ENCODE peak calls at places on chromosomes 1 and 21, in nine cellular contexts. U is lower lobe of right lung, Z is left ventricle myocardium inferior, W is uterus, S is fibroblast of lung, P is psoas muscle, L is SJCRH30, A is BE2C, J is heart left ventricle. C is an unnamed sample.

GRCh38 chr1:201714542-201715276 is 114.2 kb upstream of the IPO9 start:
- DNase-seq in U (peak; percentile 83), Z (peak; percentile 68), W (peak; percentile 97), S (peak; percentile 100), P (peak; percentile 86), L (peak; percentile 74), A (peak; percentile 49), J (peak; percentile 80), C (peak; percentile 97)

GRCh38 chr1:30759718-30760281 is 2.2 kb upstream of the LAPTM5 start:
- DNase-seq in U (no peak), Z (no peak), W (no peak), S (no peak), P (no peak), L (no peak), A (no peak), J (no peak), C (no peak)

GRCh38 chr1:167542109-167543032 is 11.2 kb downstream of the CREG1 start:
- DNase-seq in U (no peak), Z (no peak), W (no peak), S (no peak), P (no peak), L (no peak), A (no peak), J (no peak), C (no peak)

GRCh38 chr21:33761104-33762036 is 119.1 kb downstream of the ITSN1 start:
- DNase-seq in U (no peak), Z (no peak), W (peak; percentile 26), S (peak; percentile 100), P (peak; percentile 19), L (peak; percentile 88), A (no peak), J (no peak), C (peak; percentile 31)

GRCh38 chr1:77509051-77509492 is 173.4 kb downstream of the ZZZ3 start:
- DNase-seq in U (no peak), Z (no peak), W (no peak), S (peak; percentile 16), P (no peak), L (no peak), A (no peak), J (no peak), C (no peak)

GRCh38 chr1:169604781-169605560 is 18.7 kb upstream of the F5 start:
- DNase-seq in U (peak; percentile 80), Z (peak; percentile 18), W (no peak), S (no peak), P (no peak), L (no peak), A (no peak), J (no peak), C (no peak)

GRCh38 chr21:29219165-29219770 is 79.5 kb upstream of the BACH1 start:
- DNase-seq in U (no peak), Z (no peak), W (no peak), S (no peak), P (no peak), L (no peak), A (no peak), J (no peak), C (no peak)

GRCh38 chr1:8398677-8399076 is 80.8 kb downstream of the SLC45A1 start:
- DNase-seq in U (no peak), Z (no peak), W (no peak), S (no peak), P (no peak), L (no peak), A (no peak), J (no peak), C (no peak)

GRCh38 chr1:180252638-180253536 is 22.8 kb downstream of the LHX4 start:
- DNase-seq in U (peak; percentile 83), Z (peak; percentile 67), W (peak; percentile 37), S (peak; percentile 34), P (peak; percentile 66), L (peak; percentile 82), A (peak; percentile 84), J (peak; percentile 86), C (peak; percentile 78)

GRCh38 chr1:169109561-169110134 is 3.2 kb downstream of the ATP1B1 start:
- DNase-seq in U (peak; percentile 59), Z (peak; percentile 24), W (peak; percentile 79), S (peak; percentile 94), P (no peak), L (no peak), A (peak; percentile 76), J (no peak), C (no peak)

GRCh38 chr1:48498096-48498791 is 26.2 kb upstream of the SPATA6 start:
- DNase-seq in U (peak; percentile 87), Z (peak; percentile 83), W (peak; percentile 76), S (peak; percentile 45), P (peak; percentile 76), L (peak; percentile 85), A (peak; percentile 74), J (peak; percentile 82), C (peak; percentile 80)

GRCh38 chr1:76961181-76961580 is 93.9 kb downstream of the ST6GALNAC5 start:
- DNase-seq in U (no peak), Z (no peak), W (no peak), S (peak; percentile 62), P (no peak), L (no peak), A (no peak), J (no peak), C (no peak)

GRCh38 chr1:31769720-31770390 is 5.7 kb upstream of the ADGRB2 start:
- DNase-seq in U (no peak), Z (peak; percentile 67), W (no peak), S (no peak), P (no peak), L (no peak), A (peak; percentile 73), J (no peak), C (no peak)

GRCh38 chr1:53771648-53772047 is 32.7 kb upstream of the GLIS1 start:
- DNase-seq in U (no peak), Z (no peak), W (no peak), S (peak; percentile 83), P (no peak), L (no peak), A (no peak), J (no peak), C (no peak)

GRCh38 chr1:207998691-207999090 is 87.8 kb upstream of the CD34 start:
- DNase-seq in U (no peak), Z (no peak), W (no peak), S (no peak), P (no peak), L (no peak), A (no peak), J (no peak), C (no peak)

GRCh38 chr1:173318788-173319187 is 111.7 kb upstream of the TNFSF4 start:
- DNase-seq in U (no peak), Z (no peak), W (no peak), S (no peak), P (no peak), L (no peak), A (no peak), J (no peak), C (no peak)

GRCh38 chr1:61183471-61184034 is 101.2 kb downstream of the NFIA start:
- DNase-seq in U (no peak), Z (peak; percentile 26), W (no peak), S (peak; percentile 17), P (no peak), L (peak; percentile 72), A (peak; percentile 10), J (no peak), C (peak; percentile 50)

GRCh38 chr1:43719063-43719462 is 11.7 kb downstream of the ST3GAL3 start:
- DNase-seq in U (no peak), Z (no peak), W (peak; percentile 71), S (no peak), P (peak; percentile 18), L (no peak), A (no peak), J (no peak), C (no peak)

GRCh38 chr1:213852107-213852506 is 135.7 kb upstream of the PROX1 start:
- DNase-seq in U (no peak), Z (no peak), W (no peak), S (no peak), P (no peak), L (no peak), A (no peak), J (no peak), C (no peak)

GRCh38 chr21:26846036-26846931 is 1.1 kb upstream of the ADAMTS1 start:
- DNase-seq in U (peak; percentile 78), Z (peak; percentile 91), W (peak; percentile 92), S (peak; percentile 65), P (peak; percentile 88), L (no peak), A (peak; percentile 76), J (peak; percentile 92), C (peak; percentile 79)

GRCh38 chr21:15062566-15062965 is 2.2 kb downstream of the NRIP1 start:
- DNase-seq in U (no peak), Z (no peak), W (no peak), S (peak; percentile 15), P (no peak), L (peak; percentile 29), A (no peak), J (no peak), C (no peak)
- H3K4me1 ChIP-seq in U (peaks cover 59% of the 10 kb centered on the region), Z (peaks cover 85% of the 10 kb centered on the region), W (no peaks in the 10 kb centered on the region), S (peaks cover 6% of the 10 kb centered on the region), P (peaks cover 59% of the 10 kb centered on the region), L (peaks cover 32% of the 10 kb centered on the region), A (peaks cover 30% of the 10 kb centered on the region), J (peaks cover 51% of the 10 kb centered on the region), C (peaks cover 59% of the 10 kb centered on the region)

DNA sequence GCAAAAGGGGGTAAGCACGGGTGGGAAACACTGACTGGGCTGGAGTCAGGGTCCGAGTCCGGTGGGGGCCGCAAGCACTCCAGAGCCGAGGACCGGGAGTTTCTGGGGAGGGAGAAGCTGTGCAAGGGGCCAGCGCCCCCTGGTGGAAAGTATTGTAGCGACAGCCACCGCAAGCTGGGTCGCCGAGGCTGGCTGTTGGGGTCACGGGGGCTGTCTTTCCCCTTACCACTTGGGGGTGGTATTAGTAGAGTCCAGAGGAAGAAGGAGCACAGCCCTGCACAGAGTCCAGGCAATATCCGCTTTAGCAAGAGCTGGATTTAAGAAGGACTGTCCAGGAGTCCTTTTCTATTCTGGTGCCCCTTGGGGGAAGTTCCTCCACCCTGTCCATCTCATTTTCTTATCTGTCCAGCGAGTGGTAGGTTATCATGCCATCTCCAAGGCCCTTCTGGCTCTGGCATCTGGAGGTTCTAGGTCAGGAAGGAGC is 17.9 kb upstream of the ETV3 start:
- DNase-seq in U (peak; percentile 83), Z (peak; percentile 75), W (peak; percentile 71), S (peak; percentile 50), P (peak; percentile 74), L (peak; percentile 78), A (peak; percentile 87), J (peak; percentile 87), C (peak; percentile 55)
- H3K4me3 ChIP-seq in U (peak overlapping the region; percentile 14), Z (peak overlapping the region; percentile 48), W (no peak overlapping the region), S (peak overlapping the region; percentile 19), P (peak overlapping the region; percentile 25), L (peak overlapping the region; percentile 34), A (peak overlapping the region; percentile 61), J (peak overlapping the region; percentile 8), C (no peak overlapping the region)

DNA sequence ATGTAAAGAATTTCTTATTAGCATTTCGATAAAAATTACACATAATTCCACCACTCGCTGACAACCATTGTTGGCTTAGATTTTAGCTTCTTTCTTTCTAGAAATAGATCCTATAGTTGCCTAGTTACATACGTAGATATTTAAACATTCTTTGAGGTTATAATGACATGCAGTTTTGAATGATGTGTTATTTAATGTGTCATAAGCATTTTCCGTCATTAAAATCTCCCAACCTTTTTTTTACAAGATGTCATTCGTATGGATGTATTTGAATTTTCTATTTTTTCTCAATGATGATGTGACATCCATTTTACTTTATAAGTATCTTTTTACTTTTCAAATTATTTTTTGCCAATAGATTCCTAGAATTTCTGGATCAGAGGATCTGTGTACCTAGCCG is 44.7 kb downstream of the SLC37A1 start:
- DNase-seq in U (no peak), Z (no peak), W (no peak), S (no peak), P (no peak), L (no peak), A (no peak), J (no peak), C (no peak)
- H3K27me3 ChIP-seq in U (no peaks in the 10 kb centered on the region), Z (no peaks in the 10 kb centered on the region), W (no peaks in the 10 kb centered on the region), S (no peaks in the 10 kb centered on the region), P (no peaks in the 10 kb centered on the region), L (no peaks in the 10 kb centered on the region), A (no peaks in the 10 kb centered on the region), J (no peaks in the 10 kb centered on the region), C (no peaks in the 10 kb centered on the region)

GRCh38 chr1:14010431-14010830 is 310.4 kb downstream of the PRDM2 start:
- DNase-seq in U (no peak), Z (no peak), W (no peak), S (no peak), P (no peak), L (no peak), A (no peak), J (no peak), C (no peak)
- H3K4me1 ChIP-seq in U (no peaks in the 10 kb centered on the region), Z (no peaks in the 10 kb centered on the region), W (no peaks in the 10 kb centered on the region), S (no peaks in the 10 kb centered on the region), P (no peaks in the 10 kb centered on the region), L (no peaks in the 10 kb centered on the region), A (no peaks in the 10 kb centered on the region), J (no peaks in the 10 kb centered on the region), C (no peaks in the 10 kb centered on the region)